ENCODE peak calls at places on chromosomes 2 and 18, in seven cellular contexts. U is spleen, K is K562, H is breast epithelium, D is endothelial cell of umbilical vein, I is transverse colon, C is suprapubic skin. F is an unnamed sample.

GRCh38 chr2:229901819-229902218 is 20.0 kb downstream of the TRIP12 start:
- DNase-seq in C (no peak), K (peak; percentile 12), U (no peak), H (no peak), I (no peak), D (peak; percentile 43), F (no peak)

GRCh38 chr18:79506191-79507075 is 110.7 kb downstream of the NFATC1 start:
- DNase-seq in H (no peak), I (peak; percentile 11), K (no peak), U (peak; percentile 83), C (peak; percentile 77), D (no peak), F (peak; percentile 86)

GRCh38 chr2:36507408-36507812 is 90.6 kb downstream of the FEZ2 start:
- DNase-seq in K (peak; percentile 13), H (no peak), I (peak; percentile 47), C (no peak), D (peak; percentile 64), U (no peak), F (no peak)

GRCh38 chr18:26091047-26091630 is 726 bp upstream of the SS18 start:
- DNase-seq in H (no peak), I (no peak), D (no peak), K (peak; percentile 52), C (no peak), U (no peak), F (peak; percentile 88)

GRCh38 chr18:35938562-35938961 is 33.9 kb upstream of the RMP24 start:
- DNase-seq in K (no peak), I (no peak), H (no peak), D (no peak), C (no peak), U (no peak), F (no peak)

GRCh38 chr2:37671013-37671815 is at the start of gene CDC42EP3:
- DNase-seq in K (peak; percentile 88), H (peak; percentile 43), U (peak; percentile 94), C (peak; percentile 82), I (peak; percentile 81), D (peak; percentile 48), F (peak; percentile 78)

GRCh38 chr18:68489018-68489792 is 225.7 kb downstream of the TMX3 start:
- DNase-seq in H (no peak), C (no peak), K (no peak), I (no peak), D (no peak), U (no peak), F (no peak)

GRCh38 chr2:49306925-49307324 is 152.6 kb upstream of the FSHR start:
- DNase-seq in H (no peak), D (peak; percentile 35), C (no peak), K (no peak), U (no peak), I (no peak), F (no peak)

GRCh38 chr18:5488844-5489243 is 55.0 kb downstream of the EPB41L3 start:
- DNase-seq in U (no peak), C (no peak), K (no peak), D (no peak), H (no peak), I (no peak), F (peak; percentile 75)

GRCh38 chr2:175855794-175856453 is 146.1 kb downstream of the LNPK start:
- DNase-seq in C (no peak), I (peak; percentile 8), U (no peak), H (no peak), K (no peak), D (no peak), F (peak; percentile 85)

GRCh38 chr18:48922801-48923730 is 27.7 kb downstream of the SMAD7 start:
- DNase-seq in I (peak; percentile 79), K (peak; percentile 77), U (peak; percentile 84), H (no peak), C (peak; percentile 87), D (peak; percentile 52), F (peak; percentile 88)

GRCh38 chr18:78636260-78636659 is 343.4 kb upstream of the SALL3 start:
- DNase-seq in K (no peak), C (no peak), D (no peak), I (no peak), U (no peak), H (no peak), F (no peak)

GRCh38 chr2:141728142-141728541 is 402.7 kb downstream of the LRP1B start:
- DNase-seq in C (no peak), D (no peak), I (no peak), H (no peak), K (no peak), U (no peak), F (no peak)

GRCh38 chr2:124283090-124283489 is 258.0 kb downstream of the CNTNAP5 start:
- DNase-seq in I (no peak), U (no peak), C (no peak), H (no peak), K (no peak), D (no peak), F (no peak)

GRCh38 chr2:169106563-169107545 is 37.5 kb downstream of the DHRS9 start:
- DNase-seq in D (no peak), K (no peak), C (no peak), U (no peak), I (no peak), H (no peak), F (no peak)

GRCh38 chr18:3103576-3103975 is 90.6 kb upstream of the LPIN2 start:
- DNase-seq in H (no peak), I (no peak), D (peak; percentile 62), U (no peak), K (no peak), C (no peak), F (no peak)

GRCh38 chr2:152542995-152543481 is 174.2 kb downstream of the PRPF40A start:
- DNase-seq in H (no peak), I (no peak), U (no peak), K (no peak), C (no peak), D (peak; percentile 93), F (no peak)

GRCh38 chr2:174644406-174644805 is 46.8 kb upstream of the WIPF1 start:
- DNase-seq in H (no peak), I (no peak), C (no peak), U (no peak), D (no peak), K (no peak), F (no peak)

GRCh38 chr2:182548031-182548950 is 121.5 kb upstream of the PDE1A start:
- DNase-seq in U (no peak), C (no peak), H (no peak), D (peak; percentile 95), I (no peak), K (no peak), F (no peak)

GRCh38 chr2:133513893-133514292 is 54.4 kb downstream of the NCKAP5 start:
- DNase-seq in H (no peak), U (no peak), K (no peak), C (no peak), I (no peak), D (no peak), F (no peak)

GRCh38 chr18:46289458-46289857 is 185.3 kb downstream of the HAUS1 start:
- DNase-seq in C (no peak), D (no peak), H (no peak), U (no peak), I (no peak), K (no peak), F (no peak)

GRCh38 chr2:239252433-239253200 is 148.2 kb downstream of the HDAC4 start:
- DNase-seq in K (no peak), U (peak; percentile 89), I (peak; percentile 53), D (peak; percentile 75), C (peak; percentile 87), H (no peak), F (peak; percentile 86)

GRCh38 chr2:175877845-175878563 is 124.1 kb downstream of the LNPK start:
- DNase-seq in C (no peak), U (no peak), K (no peak), I (no peak), H (no peak), D (no peak), F (no peak)

GRCh38 chr2:36356990-36357505 is 1.5 kb downstream of the CRIM1 start:
- DNase-seq in K (no peak), I (peak; percentile 37), H (no peak), D (peak; percentile 85), C (no peak), U (no peak), F (peak; percentile 65)

GRCh38 chr18:45976581-45977373 is 9.6 kb upstream of the EPG5 start:
- DNase-seq in I (no peak), H (no peak), D (no peak), C (no peak), U (no peak), K (no peak), F (no peak)

DNA sequence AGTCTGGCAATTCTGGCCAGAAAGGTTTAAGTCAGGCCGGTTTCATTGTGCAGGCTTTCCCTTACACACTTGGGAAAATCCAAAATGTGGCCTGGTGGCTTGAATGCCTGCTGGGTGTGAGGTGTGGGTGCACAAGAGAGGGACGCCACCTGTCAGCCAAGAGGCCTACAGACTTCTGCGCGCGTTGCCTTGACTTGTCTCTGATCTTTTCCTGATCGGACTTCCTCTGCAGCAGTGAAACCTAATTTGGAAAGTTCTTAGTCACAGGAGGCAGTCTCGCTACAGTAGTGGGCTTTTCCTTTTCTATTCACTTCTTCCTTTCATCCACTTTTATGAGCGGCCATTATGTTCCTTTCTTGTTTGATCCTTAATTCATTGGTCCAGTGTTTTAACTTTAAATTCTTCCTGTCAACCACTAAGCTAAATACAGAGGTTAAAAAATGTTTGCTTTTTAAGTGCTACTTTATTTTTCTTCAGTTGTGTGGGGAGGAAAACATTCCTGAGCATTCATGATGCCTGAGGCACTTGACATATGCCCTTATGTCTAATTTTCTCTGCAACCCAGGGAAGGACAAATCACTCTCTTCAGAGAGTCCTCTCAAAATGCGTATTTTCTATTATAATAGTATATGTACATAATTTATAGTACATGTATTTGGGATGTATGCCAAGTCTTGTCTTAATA is 129.0 kb downstream of the WDSUB1 start:
- DNase-seq in U (no peak), D (peak; percentile 73), C (no peak), K (no peak), H (no peak), I (no peak), F (no peak)
- TF ChIP-seq CTCF in U (no peak), D (no peak), C (no peak), K (no peak), H (no peak), I (no peak), F (no peak)

DNA sequence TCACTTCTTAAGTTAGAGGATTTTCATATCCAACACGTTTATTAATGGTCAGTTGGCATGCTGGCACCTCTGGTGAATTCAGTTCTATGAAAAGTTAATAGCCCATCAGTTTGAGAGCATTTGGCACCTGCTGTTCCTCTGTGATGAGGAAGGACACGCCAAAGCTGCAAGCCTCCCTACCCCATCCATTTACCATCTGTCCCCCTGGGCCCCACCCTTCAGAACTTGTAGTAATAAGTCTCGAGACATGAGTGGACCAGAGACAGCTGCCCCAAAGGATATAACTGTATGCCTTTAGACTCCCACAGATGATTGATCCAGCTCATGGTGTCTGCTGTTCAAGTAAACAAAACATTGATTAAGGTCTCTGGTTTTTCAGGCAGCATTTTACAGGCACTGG is 6.3 kb downstream of the OST4 start:
- DNase-seq in K (no peak), H (no peak), C (no peak), U (no peak), D (no peak), I (no peak), F (no peak)
- TF ChIP-seq POLR2AphosphoS5 in K (no peak), H (no peak), C (no peak), U (no peak), D (no peak), I (no peak), F (no peak)

GRCh38 chr2:74482801-74483674 is at the start of the genes CCDC142 and TTC31:
- DNase-seq in D (peak; percentile 97), K (peak; percentile 90), I (peak; percentile 97), U (peak; percentile 98), H (peak; percentile 98), C (peak; percentile 98), F (peak; percentile 98)
- TF ChIP-seq POLR2A in D (peak; percentile 55), K (peak; percentile 91), I (peak; percentile 79), U (no peak), H (no peak), C (no peak), F (no peak)

GRCh38 chr2:42404666-42405065 is 43.6 kb upstream of the COX7A2L start:
- DNase-seq in K (no peak), U (no peak), C (no peak), I (no peak), H (no peak), D (no peak), F (no peak)
- TF ChIP-seq CTCF in K (no peak), U (no peak), C (no peak), I (no peak), H (no peak), D (no peak), F (no peak)